ENCODE peak calls at places on chromosomes 6 and 20, in eight cellular contexts. One of them, this sample, is unnamed.
A peak's percentile ranks its signal among the peaks of the same experiment; 100 is the strongest.

GRCh38 chr6:154056536-154056935 is 17.5 kb downstream of the OPRM1 start:
- DNase-seq in effector CD4-positive, alpha-beta T cell: no peak
- DNase-seq in cardiac muscle cell: no peak
- DNase-seq in stimulated activated CD4-positive, alpha-beta T cell treated with anti-CD3 and anti-CD28 coated beads, Interleukin-4, amount 100 ng/mL, for 1 hour: no peak
- DNase-seq in iris pigment epithelial cell: no peak
- DNase-seq in fibroblast of pulmonary artery: no peak
- DNase-seq in activated naive CD8-positive, alpha-beta T cell treated with anti-CD3 and anti-CD28 coated beads, Interleukin-2, amount 50 U/mL, for 24 hours: no peak
- DNase-seq in endothelial cell: no peak
- DNase-seq in this sample: no peak

GRCh38 chr6:153129873-153130514 is 1.1 kb downstream of the RGS17 start:
- DNase-seq in effector CD4-positive, alpha-beta T cell: no peak
- DNase-seq in endothelial cell: peak; percentile 28
- DNase-seq in stimulated activated CD4-positive, alpha-beta T cell treated with anti-CD3 and anti-CD28 coated beads, Interleukin-4, amount 100 ng/mL, for 1 hour: no peak
- DNase-seq in iris pigment epithelial cell: peak; percentile 31
- DNase-seq in activated naive CD8-positive, alpha-beta T cell treated with anti-CD3 and anti-CD28 coated beads, Interleukin-2, amount 50 U/mL, for 24 hours: no peak
- DNase-seq in cardiac muscle cell: peak; percentile 33
- DNase-seq in fibroblast of pulmonary artery: no peak
- DNase-seq in this sample: no peak

GRCh38 chr6:95431637-95432228 is 145.6 kb upstream of the MANEA start:
- DNase-seq in iris pigment epithelial cell: peak; percentile 39
- DNase-seq in cardiac muscle cell: peak; percentile 54
- DNase-seq in fibroblast of pulmonary artery: peak; percentile 67
- DNase-seq in endothelial cell: peak; percentile 51
- DNase-seq in stimulated activated CD4-positive, alpha-beta T cell treated with anti-CD3 and anti-CD28 coated beads, Interleukin-4, amount 100 ng/mL, for 1 hour: peak; percentile 20
- DNase-seq in effector CD4-positive, alpha-beta T cell: peak; percentile 10
- DNase-seq in activated naive CD8-positive, alpha-beta T cell treated with anti-CD3 and anti-CD28 coated beads, Interleukin-2, amount 50 U/mL, for 24 hours: peak; percentile 18
- DNase-seq in this sample: no peak

GRCh38 chr20:36386236-36386635 is 80.1 kb downstream of the DLGAP4 start:
- DNase-seq in effector CD4-positive, alpha-beta T cell: no peak
- DNase-seq in cardiac muscle cell: no peak
- DNase-seq in fibroblast of pulmonary artery: no peak
- DNase-seq in stimulated activated CD4-positive, alpha-beta T cell treated with anti-CD3 and anti-CD28 coated beads, Interleukin-4, amount 100 ng/mL, for 1 hour: no peak
- DNase-seq in iris pigment epithelial cell: no peak
- DNase-seq in activated naive CD8-positive, alpha-beta T cell treated with anti-CD3 and anti-CD28 coated beads, Interleukin-2, amount 50 U/mL, for 24 hours: no peak
- DNase-seq in endothelial cell: no peak
- DNase-seq in this sample: no peak

GRCh38 chr6:167467793-167468431 is 143.0 kb downstream of the TTLL2 start:
- DNase-seq in endothelial cell: no peak
- DNase-seq in activated naive CD8-positive, alpha-beta T cell treated with anti-CD3 and anti-CD28 coated beads, Interleukin-2, amount 50 U/mL, for 24 hours: no peak
- DNase-seq in fibroblast of pulmonary artery: no peak
- DNase-seq in iris pigment epithelial cell: no peak
- DNase-seq in stimulated activated CD4-positive, alpha-beta T cell treated with anti-CD3 and anti-CD28 coated beads, Interleukin-4, amount 100 ng/mL, for 1 hour: no peak
- DNase-seq in effector CD4-positive, alpha-beta T cell: no peak
- DNase-seq in cardiac muscle cell: no peak
- DNase-seq in this sample: no peak

GRCh38 chr6:36949636-36950035 is 4.9 kb upstream of the PI16 start:
- DNase-seq in endothelial cell: no peak
- DNase-seq in effector CD4-positive, alpha-beta T cell: no peak
- DNase-seq in fibroblast of pulmonary artery: peak; percentile 69
- DNase-seq in stimulated activated CD4-positive, alpha-beta T cell treated with anti-CD3 and anti-CD28 coated beads, Interleukin-4, amount 100 ng/mL, for 1 hour: no peak
- DNase-seq in iris pigment epithelial cell: peak; percentile 86
- DNase-seq in activated naive CD8-positive, alpha-beta T cell treated with anti-CD3 and anti-CD28 coated beads, Interleukin-2, amount 50 U/mL, for 24 hours: no peak
- DNase-seq in cardiac muscle cell: no peak
- DNase-seq in this sample: no peak

GRCh38 chr20:56245761-56246160 is 2.8 kb upstream of the MC3R start:
- DNase-seq in stimulated activated CD4-positive, alpha-beta T cell treated with anti-CD3 and anti-CD28 coated beads, Interleukin-4, amount 100 ng/mL, for 1 hour: no peak
- DNase-seq in fibroblast of pulmonary artery: peak; percentile 9
- DNase-seq in effector CD4-positive, alpha-beta T cell: no peak
- DNase-seq in cardiac muscle cell: peak; percentile 11
- DNase-seq in endothelial cell: no peak
- DNase-seq in iris pigment epithelial cell: no peak
- DNase-seq in activated naive CD8-positive, alpha-beta T cell treated with anti-CD3 and anti-CD28 coated beads, Interleukin-2, amount 50 U/mL, for 24 hours: no peak
- DNase-seq in this sample: no peak

GRCh38 chr20:46348972-46349741 is 40.9 kb upstream of the CDH22 start:
- DNase-seq in fibroblast of pulmonary artery: peak; percentile 55
- DNase-seq in stimulated activated CD4-positive, alpha-beta T cell treated with anti-CD3 and anti-CD28 coated beads, Interleukin-4, amount 100 ng/mL, for 1 hour: peak; percentile 46
- DNase-seq in iris pigment epithelial cell: peak; percentile 41
- DNase-seq in effector CD4-positive, alpha-beta T cell: peak; percentile 43
- DNase-seq in cardiac muscle cell: peak; percentile 63
- DNase-seq in endothelial cell: peak; percentile 81
- DNase-seq in activated naive CD8-positive, alpha-beta T cell treated with anti-CD3 and anti-CD28 coated beads, Interleukin-2, amount 50 U/mL, for 24 hours: peak; percentile 62
- DNase-seq in this sample: no peak

GRCh38 chr6:32819729-32820128 is 2.9 kb upstream of the HLA-DOB start:
- DNase-seq in stimulated activated CD4-positive, alpha-beta T cell treated with anti-CD3 and anti-CD28 coated beads, Interleukin-4, amount 100 ng/mL, for 1 hour: no peak
- DNase-seq in activated naive CD8-positive, alpha-beta T cell treated with anti-CD3 and anti-CD28 coated beads, Interleukin-2, amount 50 U/mL, for 24 hours: no peak
- DNase-seq in iris pigment epithelial cell: peak; percentile 80
- DNase-seq in cardiac muscle cell: peak; percentile 56
- DNase-seq in fibroblast of pulmonary artery: peak; percentile 38
- DNase-seq in endothelial cell: no peak
- DNase-seq in effector CD4-positive, alpha-beta T cell: no peak
- DNase-seq in this sample: no peak

GRCh38 chr6:84785676-84786075 is 21.3 kb upstream of the TBX18 start:
- DNase-seq in activated naive CD8-positive, alpha-beta T cell treated with anti-CD3 and anti-CD28 coated beads, Interleukin-2, amount 50 U/mL, for 24 hours: no peak
- DNase-seq in cardiac muscle cell: no peak
- DNase-seq in iris pigment epithelial cell: no peak
- DNase-seq in endothelial cell: no peak
- DNase-seq in fibroblast of pulmonary artery: no peak
- DNase-seq in stimulated activated CD4-positive, alpha-beta T cell treated with anti-CD3 and anti-CD28 coated beads, Interleukin-4, amount 100 ng/mL, for 1 hour: no peak
- DNase-seq in effector CD4-positive, alpha-beta T cell: no peak
- DNase-seq in this sample: no peak

GRCh38 chr6:14440891-14441358 is 323.4 kb downstream of the CD83 start:
- DNase-seq in iris pigment epithelial cell: no peak
- DNase-seq in fibroblast of pulmonary artery: no peak
- DNase-seq in cardiac muscle cell: no peak
- DNase-seq in effector CD4-positive, alpha-beta T cell: no peak
- DNase-seq in stimulated activated CD4-positive, alpha-beta T cell treated with anti-CD3 and anti-CD28 coated beads, Interleukin-4, amount 100 ng/mL, for 1 hour: no peak
- DNase-seq in endothelial cell: no peak
- DNase-seq in activated naive CD8-positive, alpha-beta T cell treated with anti-CD3 and anti-CD28 coated beads, Interleukin-2, amount 50 U/mL, for 24 hours: no peak
- DNase-seq in this sample: no peak

GRCh38 chr20:3430376-3431069 is 23.1 kb upstream of the DNAAF9 start:
- DNase-seq in cardiac muscle cell: no peak
- DNase-seq in endothelial cell: no peak
- DNase-seq in effector CD4-positive, alpha-beta T cell: no peak
- DNase-seq in fibroblast of pulmonary artery: no peak
- DNase-seq in stimulated activated CD4-positive, alpha-beta T cell treated with anti-CD3 and anti-CD28 coated beads, Interleukin-4, amount 100 ng/mL, for 1 hour: no peak
- DNase-seq in iris pigment epithelial cell: no peak
- DNase-seq in activated naive CD8-positive, alpha-beta T cell treated with anti-CD3 and anti-CD28 coated beads, Interleukin-2, amount 50 U/mL, for 24 hours: no peak
- DNase-seq in this sample: peak; percentile 34

GRCh38 chr6:132569170-132569569 is 952 bp upstream of the TAAR6 start:
- DNase-seq in stimulated activated CD4-positive, alpha-beta T cell treated with anti-CD3 and anti-CD28 coated beads, Interleukin-4, amount 100 ng/mL, for 1 hour: no peak
- DNase-seq in activated naive CD8-positive, alpha-beta T cell treated with anti-CD3 and anti-CD28 coated beads, Interleukin-2, amount 50 U/mL, for 24 hours: no peak
- DNase-seq in endothelial cell: no peak
- DNase-seq in effector CD4-positive, alpha-beta T cell: no peak
- DNase-seq in fibroblast of pulmonary artery: no peak
- DNase-seq in cardiac muscle cell: no peak
- DNase-seq in iris pigment epithelial cell: no peak
- DNase-seq in this sample: no peak

GRCh38 chr6:7532232-7532631 is 9.2 kb upstream of the DSP start:
- DNase-seq in iris pigment epithelial cell: no peak
- DNase-seq in activated naive CD8-positive, alpha-beta T cell treated with anti-CD3 and anti-CD28 coated beads, Interleukin-2, amount 50 U/mL, for 24 hours: no peak
- DNase-seq in stimulated activated CD4-positive, alpha-beta T cell treated with anti-CD3 and anti-CD28 coated beads, Interleukin-4, amount 100 ng/mL, for 1 hour: no peak
- DNase-seq in endothelial cell: no peak
- DNase-seq in cardiac muscle cell: no peak
- DNase-seq in effector CD4-positive, alpha-beta T cell: no peak
- DNase-seq in fibroblast of pulmonary artery: no peak
- DNase-seq in this sample: no peak

GRCh38 chr20:63285636-63286615 is 7.1 kb upstream of the COL20A1 start:
- DNase-seq in endothelial cell: no peak
- DNase-seq in stimulated activated CD4-positive, alpha-beta T cell treated with anti-CD3 and anti-CD28 coated beads, Interleukin-4, amount 100 ng/mL, for 1 hour: no peak
- DNase-seq in activated naive CD8-positive, alpha-beta T cell treated with anti-CD3 and anti-CD28 coated beads, Interleukin-2, amount 50 U/mL, for 24 hours: no peak
- DNase-seq in effector CD4-positive, alpha-beta T cell: no peak
- DNase-seq in cardiac muscle cell: no peak
- DNase-seq in iris pigment epithelial cell: no peak
- DNase-seq in fibroblast of pulmonary artery: no peak
- DNase-seq in this sample: no peak

This sample was measured in stimulated activated naive B cell treated with anti-CD40 and anti-IgM and Interleukin-4, amounts not matched to agents 10 μg/mL and 1 μg/mL and 100 μg/mL, for 72 hours.